ENCODE peak calls at places on chromosomes 3 and 15, in six cellular contexts. L is fibroblast of mammary gland, C is Calu3, Z is B cell, H is astrocyte, J is PC-9. N is an unnamed sample.

GRCh38 chr3:99902091-99902490 is 84.4 kb downstream of the CMSS1 start:
- DNase-seq in J (no peak), Z (no peak), H (peak; percentile 75), L (no peak), C (no peak), N (no peak)

GRCh38 chr3:46655271-46655670 is 38.2 kb downstream of the ALS2CL start:
- DNase-seq in J (no peak), L (peak; percentile 38), Z (no peak), C (no peak), H (no peak), N (no peak)

GRCh38 chr15:100196326-100197058 is 145.3 kb downstream of the ADAMTS17 start:
- DNase-seq in L (no peak), H (no peak), J (no peak), C (no peak), Z (no peak), N (no peak)

GRCh38 chr3:117479095-117479494 is 769.5 kb downstream of the TUSC7 start:
- DNase-seq in H (no peak), C (no peak), Z (no peak), L (no peak), J (no peak), N (no peak)

GRCh38 chr3:59658236-59658635 is 608.4 kb upstream of the CFAP20DC start:
- DNase-seq in L (no peak), C (no peak), Z (no peak), H (no peak), J (no peak), N (no peak)

GRCh38 chr15:52383100-52383588 is 87.5 kb upstream of the MYO5C start:
- DNase-seq in L (no peak), Z (no peak), C (no peak), H (peak; percentile 32), J (no peak), N (no peak)

GRCh38 chr3:134423153-134423552 is 48.9 kb upstream of the AMOTL2 start:
- DNase-seq in H (no peak), J (peak; percentile 29), C (peak; percentile 19), L (peak; percentile 72), Z (no peak), N (no peak)

GRCh38 chr3:52483577-52484495 is 11.3 kb upstream of the STAB1 start:
- DNase-seq in Z (no peak), J (no peak), C (no peak), L (peak; percentile 75), H (peak; percentile 58), N (no peak)

GRCh38 chr3:29285356-29286070 is 4.6 kb downstream of the RBMS3 start:
- DNase-seq in Z (no peak), C (no peak), L (peak; percentile 55), J (no peak), H (peak; percentile 22), N (no peak)

GRCh38 chr3:9301091-9301490 is 51.6 kb upstream of the SRGAP3 start:
- DNase-seq in L (peak; percentile 18), J (no peak), Z (no peak), C (no peak), H (no peak), N (no peak)

GRCh38 chr15:59329570-59330350 is 42.9 kb downstream of the MYO1E start:
- DNase-seq in H (peak; percentile 96), C (peak; percentile 76), L (peak; percentile 87), J (no peak), Z (no peak), N (no peak)

GRCh38 chr3:124410471-124410870 is 319.8 kb upstream of the UMPS start:
- DNase-seq in C (no peak), J (no peak), H (peak; percentile 29), Z (no peak), L (peak; percentile 5), N (no peak)

DNA sequence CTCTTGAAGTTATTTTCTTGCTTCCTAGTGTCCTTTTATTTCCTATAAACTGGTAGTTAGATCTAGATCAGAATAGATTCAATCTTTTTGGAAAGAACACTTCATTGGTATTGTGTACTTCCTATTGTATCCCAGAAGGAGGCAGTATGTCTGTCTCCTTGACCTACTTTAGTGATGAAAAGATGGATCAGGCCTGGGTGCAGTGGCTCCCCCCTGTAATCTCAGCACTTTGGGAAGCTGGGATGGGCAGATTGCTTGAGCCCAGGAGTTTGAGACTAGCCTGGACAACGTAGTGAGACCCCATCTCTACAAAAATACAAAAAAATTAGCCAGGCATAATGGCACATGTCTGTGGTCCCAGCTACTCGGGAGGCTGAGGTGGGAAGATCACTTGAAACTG is 12.0 kb downstream of the BSN start:
- DNase-seq in Z (no peak), H (peak; percentile 2), L (peak; percentile 8), J (no peak), C (no peak), N (no peak)
- TF ChIP-seq CTCF in Z (no peak), H (no peak), L (peak; percentile 36), J (peak; percentile 59), C (no peak), N (no peak)

DNA sequence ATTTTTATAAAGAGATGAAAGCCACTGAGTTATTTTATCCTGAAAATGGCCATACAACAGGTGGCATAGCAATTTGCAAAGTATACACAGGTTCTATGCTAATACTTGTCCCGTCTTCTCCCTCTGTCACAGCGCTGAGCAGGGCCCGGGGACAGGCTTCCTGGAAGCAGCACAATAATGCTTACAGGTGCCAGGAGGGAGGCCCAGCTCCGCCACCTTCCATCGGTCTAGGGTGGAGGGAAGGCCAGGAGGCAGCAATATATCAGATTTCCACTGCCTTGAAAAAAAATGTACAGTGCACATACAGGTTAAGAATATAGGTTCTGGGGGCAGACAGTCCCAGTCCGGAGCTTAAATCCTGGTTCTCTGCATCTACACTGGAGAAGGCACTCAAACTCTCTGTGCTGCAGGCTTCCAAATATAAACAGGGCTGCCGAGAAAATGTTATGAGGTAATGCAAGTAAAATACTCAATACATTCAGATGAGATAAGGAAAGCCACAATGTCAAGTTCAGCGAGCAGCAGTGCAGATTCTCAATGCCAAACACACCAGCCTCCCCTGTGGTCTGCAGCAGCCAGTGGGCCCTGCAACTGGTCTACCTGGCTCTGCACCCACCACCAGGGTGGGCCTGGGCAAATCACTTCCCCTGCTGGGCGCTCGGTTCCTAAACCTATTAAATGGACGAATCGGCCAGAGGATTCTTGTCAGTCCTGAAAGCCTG is 189.6 kb downstream of the XXYLT1 start:
- DNase-seq in J (no peak), H (peak; percentile 75), C (no peak), L (no peak), Z (no peak), N (no peak)
- TF ChIP-seq CTCF in J (no peak), H (no peak), C (no peak), L (no peak), Z (no peak), N (no peak)

GRCh38 chr15:58135511-58136174 is 2.5 kb upstream of the AQP9 start:
- DNase-seq in H (no peak), J (no peak), C (no peak), L (peak; percentile 51), Z (no peak), N (no peak)

GRCh38 chr15:58136731-58137130 is 1.4 kb upstream of the AQP9 start:
- DNase-seq in C (no peak), L (peak; percentile 83), Z (no peak), H (no peak), J (no peak), N (no peak)

GRCh38 chr15:58138106-58138505 is at the start of gene AQP9:
- DNase-seq in L (peak; percentile 32), Z (no peak), J (no peak), H (no peak), C (no peak), N (no peak)

GRCh38 chr15:58139631-58140522 is 1.7 kb downstream of the AQP9 start:
- DNase-seq in J (no peak), C (no peak), L (peak; percentile 78), H (no peak), Z (no peak), N (no peak)

GRCh38 chr15:58137686-58138085 is 495 bp upstream of the AQP9 start:
- DNase-seq in L (no peak), Z (no peak), H (no peak), J (no peak), C (no peak), N (no peak)
- TF ChIP-seq CTCF in L (no peak), Z (no peak), H (no peak), J (no peak), C (no peak), N (no peak)

GRCh38 chr15:94346272-94346671 is 114.9 kb downstream of the MCTP2 start:
- DNase-seq in H (no peak), J (no peak), Z (no peak), C (no peak), L (peak; percentile 19), N (no peak)
- TF ChIP-seq CTCF in H (no peak), J (no peak), Z (no peak), C (no peak), L (no peak), N (no peak)

GRCh38 chr15:64842099-64842940 is 605 bp downstream of the PLEKHO2 start:
- DNase-seq in C (no peak), J (no peak), Z (no peak), H (no peak), L (peak; percentile 46), N (no peak)

GRCh38 chr15:64842986-64843561 is 1.4 kb downstream of the PLEKHO2 start:
- DNase-seq in C (no peak), L (peak; percentile 74), H (no peak), Z (no peak), J (no peak), N (no peak)

GRCh38 chr15:64843996-64844395 is 2.3 kb downstream of the PLEKHO2 start:
- DNase-seq in C (no peak), H (no peak), L (no peak), Z (no peak), J (no peak), N (no peak)

GRCh38 chr15:64844576-64845140 is 2.9 kb downstream of the PLEKHO2 start:
- DNase-seq in J (no peak), H (no peak), C (no peak), Z (peak; percentile 69), L (no peak), N (no peak)

GRCh38 chr15:64841258-64842098 is at the start of gene PLEKHO2:
- DNase-seq in L (peak; percentile 91), H (peak; percentile 85), J (peak; percentile 92), C (peak; percentile 93), Z (peak; percentile 91), N (peak; percentile 92)
- TF ChIP-seq CTCF in L (no peak), H (no peak), J (no peak), C (peak; percentile 25), Z (peak; percentile 53), N (peak; percentile 36)

GRCh38 chr3:129281726-129282125 is 3.1 kb downstream of the HMCES start:
- DNase-seq in L (no peak), H (no peak), C (no peak), Z (no peak), J (no peak), N (no peak)
- TF ChIP-seq CTCF in L (no peak), H (no peak), C (no peak), Z (no peak), J (no peak), N (no peak)

DNA sequence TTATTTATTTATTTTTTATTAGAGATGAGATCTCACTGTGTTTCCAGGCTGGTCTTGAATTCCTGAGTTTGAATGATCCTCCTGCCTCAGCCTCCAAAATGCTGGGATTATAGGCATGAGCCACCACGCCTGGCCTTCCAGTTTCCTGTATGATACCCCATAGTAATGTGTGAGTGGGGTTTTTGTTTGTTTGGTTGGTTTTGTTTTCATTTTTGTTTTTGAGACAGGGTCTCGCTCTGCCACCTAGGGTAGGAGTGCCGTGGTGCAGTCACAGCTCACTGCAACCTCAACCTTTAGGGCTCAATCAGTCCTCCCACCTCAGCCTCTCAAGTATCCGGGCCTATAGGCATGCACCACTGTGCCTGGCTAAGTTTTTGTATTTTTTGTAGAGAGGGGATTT is 30.9 kb downstream of the GOLM2 start:
- DNase-seq in H (no peak), C (no peak), J (no peak), L (no peak), Z (peak; percentile 44), N (no peak)
- TF ChIP-seq CTCF in H (no peak), C (no peak), J (no peak), L (no peak), Z (peak; percentile 74), N (no peak)

N was measured in neural crest cell.